ENCODE peak calls at places on chromosome 5, in ten cellular contexts. C is GM20000, D is LoVo, Y is D341Med, G is tibial artery, J is ACHN, Q is LHCN-M2, F is AG10803, I is omental fat pad, Z is myocyte. M is an unnamed sample.
A peak's percentile ranks its signal among the peaks of the same experiment; 100 is the strongest.

GRCh38 chr5:77076961-77077820 is 9.9 kb downstream of the ZBED3 start:
- DNase-seq in C (peak; percentile 93), D (no peak), Y (peak; percentile 87), G (peak; percentile 43), J (no peak), Q (peak; percentile 18), F (peak; percentile 57), I (peak; percentile 34), Z (peak; percentile 30), M (peak; percentile 55)

GRCh38 chr5:91357012-91357634 is 26.0 kb downstream of the ARRDC3 start:
- DNase-seq in C (no peak), D (no peak), Y (peak; percentile 24), G (no peak), J (no peak), Q (no peak), F (no peak), I (no peak), Z (peak; percentile 20), M (no peak)

GRCh38 chr5:160787247-160787646 is 64.8 kb downstream of the ATP10B start:
- DNase-seq in C (peak; percentile 9), D (peak; percentile 68), Y (peak; percentile 38), G (no peak), J (peak; percentile 19), Q (no peak), F (no peak), I (no peak), Z (no peak), M (no peak)

GRCh38 chr5:10315181-10315580 is 7.5 kb upstream of the CMBL start:
- DNase-seq in C (no peak), D (no peak), Y (no peak), G (no peak), J (no peak), Q (no peak), F (no peak), I (no peak), Z (no peak), M (no peak)

GRCh38 chr5:1804001-1804690 is 2.9 kb downstream of the NDUFS6 start:
- DNase-seq in C (no peak), D (no peak), Y (no peak), G (no peak), J (no peak), Q (no peak), F (no peak), I (no peak), Z (no peak), M (no peak)

GRCh38 chr5:131754363-131754762 is 42.5 kb downstream of the FNIP1 start:
- DNase-seq in C (no peak), D (no peak), Y (no peak), G (no peak), J (no peak), Q (no peak), F (no peak), I (no peak), Z (no peak), M (no peak)

GRCh38 chr5:80083115-80083890 is 48.2 kb downstream of the THBS4 start:
- DNase-seq in C (peak; percentile 79), D (peak; percentile 78), Y (peak; percentile 50), G (no peak), J (peak; percentile 56), Q (peak; percentile 58), F (peak; percentile 85), I (no peak), Z (peak; percentile 57), M (no peak)

GRCh38 chr5:40486437-40487270 is 193.1 kb upstream of the PTGER4 start:
- DNase-seq in C (peak; percentile 13), D (no peak), Y (no peak), G (peak; percentile 20), J (no peak), Q (peak; percentile 60), F (no peak), I (no peak), Z (peak; percentile 86), M (peak; percentile 91)

GRCh38 chr5:41629897-41630296 is 119.5 kb upstream of the PLCXD3 start:
- DNase-seq in C (no peak), D (no peak), Y (no peak), G (no peak), J (no peak), Q (no peak), F (no peak), I (no peak), Z (no peak), M (no peak)

GRCh38 chr5:135243194-135244191 is 155.5 kb downstream of the MACROH2A1 start:
- DNase-seq in C (no peak), D (no peak), Y (peak; percentile 19), G (peak; percentile 58), J (no peak), Q (no peak), F (no peak), I (no peak), Z (no peak), M (no peak)

M was measured in CD14-positive monocyte.